ENCODE peak calls at places on chromosomes 11 and 22, in five cellular contexts. One of them, this sample, is unnamed.

GRCh38 chr11:127110542-127110941 is 110.0 kb upstream of the KIRREL3 start:
- DNase-seq in body of pancreas: no peak
- DNase-seq in thoracic aorta: no peak
- DNase-seq in cardiac fibroblast: no peak
- DNase-seq in uterus: no peak
- DNase-seq in this sample: no peak

GRCh38 chr11:105181100-105181499 is 41.5 kb upstream of the CARD18 start:
- DNase-seq in body of pancreas: no peak
- DNase-seq in thoracic aorta: no peak
- DNase-seq in cardiac fibroblast: peak
- DNase-seq in uterus: no peak
- DNase-seq in this sample: peak

GRCh38 chr11:93537022-93537421 is 6.2 kb downstream of the SMCO4 start:
- DNase-seq in body of pancreas: peak
- DNase-seq in thoracic aorta: no peak
- DNase-seq in cardiac fibroblast: no peak
- DNase-seq in uterus: peak
- DNase-seq in this sample: no peak

GRCh38 chr11:112656772-112657428 is 304.3 kb upstream of the NCAM1 start:
- DNase-seq in body of pancreas: no peak
- DNase-seq in thoracic aorta: no peak
- DNase-seq in cardiac fibroblast: peak
- DNase-seq in uterus: no peak
- DNase-seq in this sample: peak

GRCh38 chr11:122981388-122982264 is at the start of gene BSX:
- DNase-seq in body of pancreas: peak
- DNase-seq in thoracic aorta: no peak
- DNase-seq in cardiac fibroblast: peak
- DNase-seq in uterus: no peak
- DNase-seq in this sample: peak

GRCh38 chr11:120867024-120867423 is 156.9 kb upstream of the TBCEL start:
- DNase-seq in body of pancreas: no peak
- DNase-seq in thoracic aorta: no peak
- DNase-seq in cardiac fibroblast: no peak
- DNase-seq in uterus: no peak
- DNase-seq in this sample: no peak

GRCh38 chr11:15748673-15749190 is 607.6 kb downstream of the SOX6 start:
- DNase-seq in body of pancreas: no peak
- DNase-seq in thoracic aorta: no peak
- DNase-seq in cardiac fibroblast: no peak
- DNase-seq in uterus: no peak
- DNase-seq in this sample: no peak

GRCh38 chr11:63564785-63565350 is 1.7 kb upstream of the PLAAT2 start:
- DNase-seq in body of pancreas: no peak
- DNase-seq in thoracic aorta: no peak
- DNase-seq in cardiac fibroblast: no peak
- DNase-seq in uterus: no peak
- DNase-seq in this sample: peak

GRCh38 chr11:68371176-68372041 is 59.0 kb downstream of the LRP5 start:
- DNase-seq in body of pancreas: no peak
- DNase-seq in thoracic aorta: no peak
- DNase-seq in cardiac fibroblast: no peak
- DNase-seq in uterus: no peak
- DNase-seq in this sample: peak

GRCh38 chr11:65868907-65869306 is 3.7 kb downstream of the EFEMP2 start:
- DNase-seq in body of pancreas: no peak
- DNase-seq in thoracic aorta: no peak
- DNase-seq in cardiac fibroblast: no peak
- DNase-seq in uterus: no peak
- DNase-seq in this sample: no peak

GRCh38 chr11:65866524-65867283 is 5.9 kb downstream of the EFEMP2 start:
- DNase-seq in body of pancreas: no peak
- DNase-seq in thoracic aorta: no peak
- DNase-seq in cardiac fibroblast: no peak
- DNase-seq in uterus: peak
- DNase-seq in this sample: no peak

GRCh38 chr11:65868076-65868667 is 4.4 kb downstream of the EFEMP2 start:
- DNase-seq in body of pancreas: no peak
- DNase-seq in thoracic aorta: no peak
- DNase-seq in cardiac fibroblast: no peak
- DNase-seq in uterus: peak
- DNase-seq in this sample: no peak

GRCh38 chr11:65865550-65866172 is 5.4 kb downstream of the MUS81 start:
- DNase-seq in body of pancreas: peak
- DNase-seq in thoracic aorta: no peak
- DNase-seq in cardiac fibroblast: no peak
- DNase-seq in uterus: peak
- DNase-seq in this sample: no peak

GRCh38 chr11:65867284-65868071 is 5.1 kb downstream of the EFEMP2 start:
- DNase-seq in body of pancreas: no peak
- DNase-seq in thoracic aorta: no peak
- DNase-seq in cardiac fibroblast: no peak
- DNase-seq in uterus: peak
- DNase-seq in this sample: no peak
- H3K4me3 ChIP-seq in body of pancreas: no peak
- H3K4me3 ChIP-seq in thoracic aorta: no peak
- H3K4me3 ChIP-seq in cardiac fibroblast: no peak
- H3K4me3 ChIP-seq in uterus: no peak
- H3K4me3 ChIP-seq in this sample: no peak

GRCh38 chr11:7485136-7485853 is at the start of gene OLFML1:
- DNase-seq in body of pancreas: no peak
- DNase-seq in thoracic aorta: no peak
- DNase-seq in cardiac fibroblast: no peak
- DNase-seq in uterus: peak
- DNase-seq in this sample: no peak
- H3K4me3 ChIP-seq in body of pancreas: no peak
- H3K4me3 ChIP-seq in thoracic aorta: peak
- H3K4me3 ChIP-seq in cardiac fibroblast: no peak
- H3K4me3 ChIP-seq in uterus: peak
- H3K4me3 ChIP-seq in this sample: no peak

DNA sequence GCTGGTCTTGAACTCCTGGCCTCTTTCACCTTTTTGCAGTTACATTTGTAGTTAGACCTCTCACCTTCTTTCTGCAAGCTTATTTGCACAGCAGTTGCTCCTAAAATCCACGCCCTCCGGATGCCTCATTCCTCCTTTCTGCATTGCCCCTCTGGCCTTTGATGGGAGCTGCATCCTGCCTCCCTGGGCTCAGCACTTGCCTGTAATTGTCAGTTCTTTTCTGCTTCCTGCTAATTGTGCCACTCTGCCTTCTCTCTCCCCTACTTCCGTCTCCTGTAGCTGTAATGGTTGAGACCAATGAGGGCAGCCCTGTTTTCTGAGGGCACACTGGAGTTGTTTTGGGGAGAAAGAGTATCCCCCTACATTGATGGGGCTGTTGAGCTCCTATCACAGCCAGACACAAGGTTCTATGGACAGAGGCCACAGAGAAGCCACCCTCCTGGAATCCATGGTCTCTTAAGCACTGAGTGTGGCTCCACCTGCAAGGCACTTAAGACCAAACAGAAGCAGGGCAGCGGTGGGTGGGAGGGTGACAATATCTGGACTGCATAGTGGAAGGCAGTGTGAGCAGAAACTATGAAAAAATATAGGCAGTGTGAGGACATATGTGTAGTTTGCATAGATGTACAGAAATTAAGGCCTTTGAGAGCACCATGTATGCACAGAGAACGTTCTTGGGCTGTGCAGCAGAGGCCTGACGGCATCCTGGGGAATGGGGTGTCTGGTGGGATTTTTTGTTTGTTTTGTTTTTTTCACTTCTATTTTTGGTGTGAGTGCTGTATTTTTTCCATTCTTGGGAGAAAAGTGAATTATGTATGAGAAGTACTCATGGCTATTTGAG is 30.5 kb downstream of the YDJC start:
- DNase-seq in body of pancreas: no peak
- DNase-seq in thoracic aorta: no peak
- DNase-seq in cardiac fibroblast: no peak
- DNase-seq in uterus: no peak
- DNase-seq in this sample: no peak
- H3K4me3 ChIP-seq in body of pancreas: no peak
- H3K4me3 ChIP-seq in thoracic aorta: no peak
- H3K4me3 ChIP-seq in cardiac fibroblast: no peak
- H3K4me3 ChIP-seq in uterus: no peak
- H3K4me3 ChIP-seq in this sample: no peak

GRCh38 chr11:2862395-2862949 is 23.1 kb downstream of the CDKN1C start:
- DNase-seq in body of pancreas: no peak
- DNase-seq in thoracic aorta: no peak
- DNase-seq in cardiac fibroblast: no peak
- DNase-seq in uterus: no peak
- DNase-seq in this sample: no peak
- H3K4me3 ChIP-seq in body of pancreas: no peak
- H3K4me3 ChIP-seq in thoracic aorta: peak
- H3K4me3 ChIP-seq in cardiac fibroblast: no peak
- H3K4me3 ChIP-seq in uterus: peak
- H3K4me3 ChIP-seq in this sample: no peak

GRCh38 chr22:18113680-18114394 is 3.2 kb downstream of the TUBA8 start:
- DNase-seq in body of pancreas: no peak
- DNase-seq in thoracic aorta: no peak
- DNase-seq in cardiac fibroblast: no peak
- DNase-seq in uterus: no peak
- DNase-seq in this sample: no peak

GRCh38 chr22:18116634-18117033 is 6.0 kb downstream of the TUBA8 start:
- DNase-seq in body of pancreas: no peak
- DNase-seq in thoracic aorta: no peak
- DNase-seq in cardiac fibroblast: no peak
- DNase-seq in uterus: no peak
- DNase-seq in this sample: no peak

GRCh38 chr22:18114495-18114894 is 3.9 kb downstream of the TUBA8 start:
- DNase-seq in body of pancreas: no peak
- DNase-seq in thoracic aorta: no peak
- DNase-seq in cardiac fibroblast: no peak
- DNase-seq in uterus: no peak
- DNase-seq in this sample: no peak

GRCh38 chr22:18115844-18116480 is 5.4 kb downstream of the TUBA8 start:
- DNase-seq in body of pancreas: no peak
- DNase-seq in thoracic aorta: no peak
- DNase-seq in cardiac fibroblast: no peak
- DNase-seq in uterus: no peak
- DNase-seq in this sample: no peak

DNA sequence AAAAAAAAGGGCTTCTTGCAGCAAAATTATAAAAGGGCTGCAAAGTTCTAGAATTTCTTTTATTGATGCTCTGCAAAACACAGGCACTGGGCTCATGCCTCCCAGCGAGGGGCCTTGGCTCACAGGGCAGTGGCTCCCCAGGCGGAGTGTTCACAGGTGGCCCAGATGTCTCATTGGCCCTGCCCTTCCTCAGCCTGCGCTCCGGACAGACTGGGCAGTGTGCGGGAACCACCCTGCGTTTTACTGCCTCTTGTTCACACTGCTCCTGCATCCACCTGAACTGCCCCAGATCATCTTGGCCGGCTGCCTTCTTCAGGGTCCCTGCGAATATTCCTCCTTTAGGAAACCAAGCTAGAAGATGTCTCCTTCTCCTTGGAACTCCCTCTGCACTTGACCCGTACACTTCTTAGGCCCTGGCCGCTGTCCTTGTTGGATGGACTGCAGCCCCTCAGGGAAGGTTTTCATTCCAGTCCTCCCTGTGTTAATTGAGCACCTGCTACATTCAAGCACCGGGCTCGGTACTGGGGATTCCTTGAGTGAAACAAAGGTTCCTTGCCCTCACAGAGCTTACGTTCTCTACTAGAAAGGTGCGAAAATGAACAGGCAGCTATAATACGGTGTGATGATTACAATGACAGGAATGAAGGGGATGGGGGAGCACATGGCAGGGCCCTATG is 4.5 kb downstream of the TUBA8 start:
- DNase-seq in body of pancreas: no peak
- DNase-seq in thoracic aorta: no peak
- DNase-seq in cardiac fibroblast: no peak
- DNase-seq in uterus: no peak
- DNase-seq in this sample: no peak
- H3K4me3 ChIP-seq in body of pancreas: no peak
- H3K4me3 ChIP-seq in thoracic aorta: no peak
- H3K4me3 ChIP-seq in cardiac fibroblast: no peak
- H3K4me3 ChIP-seq in uterus: no peak
- H3K4me3 ChIP-seq in this sample: no peak

DNA sequence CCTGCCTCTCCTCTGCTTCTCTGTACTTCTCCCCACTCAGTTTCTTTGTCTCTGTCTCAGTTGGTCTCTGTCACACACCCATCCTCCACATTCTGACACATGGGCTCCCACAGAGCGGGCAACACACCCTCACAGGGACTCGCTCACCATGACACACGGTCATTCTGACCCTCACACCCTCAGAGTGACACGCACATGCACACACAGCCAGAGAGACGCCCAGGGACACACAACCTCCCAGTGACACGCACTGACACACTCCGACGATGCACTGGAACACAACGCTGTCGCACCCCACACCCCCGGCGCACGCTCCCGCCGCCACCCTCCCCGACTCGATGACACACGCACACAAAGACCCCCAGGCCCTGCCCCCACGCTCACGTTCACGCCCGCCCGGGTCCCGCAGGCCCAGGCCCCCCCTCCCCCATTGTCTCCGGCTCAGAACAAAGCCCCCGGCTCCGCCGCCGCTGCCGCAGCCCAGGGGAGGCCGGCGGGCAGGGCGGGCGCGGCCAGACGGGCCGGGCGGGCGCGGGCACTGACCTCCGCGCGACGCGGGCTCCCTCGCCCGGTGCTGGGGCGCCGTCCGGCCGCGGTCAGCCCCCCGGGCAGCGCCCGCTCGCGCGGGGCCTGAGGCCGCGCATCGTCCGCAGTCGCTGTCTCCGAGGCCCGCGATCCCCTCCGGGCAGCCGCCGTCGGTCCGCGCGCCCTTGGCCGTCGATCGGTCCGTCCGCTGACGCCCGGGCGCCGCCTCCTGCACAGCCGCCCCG is 404 bp downstream of the DCHS1 start:
- DNase-seq in body of pancreas: no peak
- DNase-seq in thoracic aorta: peak
- DNase-seq in cardiac fibroblast: no peak
- DNase-seq in uterus: peak
- DNase-seq in this sample: no peak
- H3K4me3 ChIP-seq in body of pancreas: no peak
- H3K4me3 ChIP-seq in thoracic aorta: peak
- H3K4me3 ChIP-seq in cardiac fibroblast: peak
- H3K4me3 ChIP-seq in uterus: peak
- H3K4me3 ChIP-seq in this sample: no peak

DNA sequence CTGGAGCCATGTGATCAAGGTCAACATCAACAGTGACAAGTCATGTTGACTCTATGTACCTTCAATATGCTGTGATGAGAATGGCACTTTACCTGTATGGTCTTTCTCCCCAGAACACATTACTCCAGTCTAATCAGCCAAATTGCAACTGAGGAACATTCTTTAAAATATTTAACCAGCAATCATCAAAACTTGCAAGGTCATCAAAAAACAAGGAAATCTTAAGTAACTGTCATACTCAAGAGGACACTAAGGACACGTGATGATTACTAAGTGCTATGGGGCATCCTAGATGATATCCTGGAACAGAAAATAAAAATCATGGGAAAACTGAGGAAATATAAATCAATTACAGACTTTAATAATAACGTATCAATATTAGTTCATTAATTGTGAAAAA is 118.9 kb downstream of the EFCAB6 start:
- DNase-seq in body of pancreas: no peak
- DNase-seq in thoracic aorta: no peak
- DNase-seq in cardiac fibroblast: no peak
- DNase-seq in uterus: no peak
- DNase-seq in this sample: no peak
- H3K4me3 ChIP-seq in body of pancreas: no peak
- H3K4me3 ChIP-seq in thoracic aorta: no peak
- H3K4me3 ChIP-seq in cardiac fibroblast: no peak
- H3K4me3 ChIP-seq in uterus: no peak
- H3K4me3 ChIP-seq in this sample: no peak

This sample was measured in epithelial cell of esophagus.